ENCODE peak calls at places on chromosomes 5 and 9, in ten cellular contexts. One of them, this sample, is unnamed.

GRCh38 chr9:131487001-131487400 is 15.7 kb upstream of the POMT1 start:
- DNase-seq in GM12865: no peak
- DNase-seq in colonic mucosa: no peak
- DNase-seq in brain microvascular endothelial cell: no peak
- DNase-seq in gastrocnemius medialis: no peak
- DNase-seq in lower leg skin: no peak
- DNase-seq in astrocyte of the spinal cord: no peak
- DNase-seq in AG04450: no peak
- DNase-seq in suprapubic skin: no peak
- DNase-seq in kidney epithelial cell: no peak
- DNase-seq in this sample: no peak

GRCh38 chr5:64883912-64884311 is 115.2 kb downstream of the CWC27 start:
- DNase-seq in GM12865: no peak
- DNase-seq in colonic mucosa: no peak
- DNase-seq in brain microvascular endothelial cell: no peak
- DNase-seq in gastrocnemius medialis: no peak
- DNase-seq in lower leg skin: no peak
- DNase-seq in astrocyte of the spinal cord: no peak
- DNase-seq in AG04450: no peak
- DNase-seq in suprapubic skin: no peak
- DNase-seq in kidney epithelial cell: no peak
- DNase-seq in this sample: no peak

GRCh38 chr5:35117960-35118359 is 70.2 kb upstream of the AGXT2 start:
- DNase-seq in GM12865: peak
- DNase-seq in colonic mucosa: no peak
- DNase-seq in brain microvascular endothelial cell: peak
- DNase-seq in gastrocnemius medialis: no peak
- DNase-seq in lower leg skin: no peak
- DNase-seq in astrocyte of the spinal cord: peak
- DNase-seq in AG04450: no peak
- DNase-seq in suprapubic skin: no peak
- DNase-seq in kidney epithelial cell: peak
- DNase-seq in this sample: no peak

GRCh38 chr5:53323511-53323910 is 156.9 kb upstream of the FST start:
- DNase-seq in GM12865: no peak
- DNase-seq in colonic mucosa: no peak
- DNase-seq in brain microvascular endothelial cell: no peak
- DNase-seq in gastrocnemius medialis: no peak
- DNase-seq in lower leg skin: no peak
- DNase-seq in astrocyte of the spinal cord: no peak
- DNase-seq in AG04450: no peak
- DNase-seq in suprapubic skin: no peak
- DNase-seq in kidney epithelial cell: no peak
- DNase-seq in this sample: no peak

GRCh38 chr5:142110046-142110531 is 1.5 kb downstream of the NDFIP1 start:
- DNase-seq in GM12865: peak
- DNase-seq in colonic mucosa: peak
- DNase-seq in brain microvascular endothelial cell: no peak
- DNase-seq in gastrocnemius medialis: no peak
- DNase-seq in lower leg skin: no peak
- DNase-seq in astrocyte of the spinal cord: peak
- DNase-seq in AG04450: no peak
- DNase-seq in suprapubic skin: no peak
- DNase-seq in kidney epithelial cell: no peak
- DNase-seq in this sample: no peak

GRCh38 chr9:75083188-75083976 is 4.6 kb downstream of the NMRK1 start:
- DNase-seq in GM12865: no peak
- DNase-seq in colonic mucosa: peak
- DNase-seq in brain microvascular endothelial cell: no peak
- DNase-seq in gastrocnemius medialis: no peak
- DNase-seq in lower leg skin: no peak
- DNase-seq in astrocyte of the spinal cord: no peak
- DNase-seq in AG04450: no peak
- DNase-seq in suprapubic skin: no peak
- DNase-seq in kidney epithelial cell: no peak
- DNase-seq in this sample: no peak

GRCh38 chr5:150404121-150404990 is 8.4 kb downstream of the CD74 start:
- DNase-seq in GM12865: peak
- DNase-seq in colonic mucosa: no peak
- DNase-seq in brain microvascular endothelial cell: no peak
- DNase-seq in gastrocnemius medialis: no peak
- DNase-seq in lower leg skin: no peak
- DNase-seq in astrocyte of the spinal cord: no peak
- DNase-seq in AG04450: no peak
- DNase-seq in suprapubic skin: no peak
- DNase-seq in kidney epithelial cell: no peak
- DNase-seq in this sample: no peak

GRCh38 chr5:125597338-125597737 is 825.9 kb upstream of the GRAMD2B start:
- DNase-seq in GM12865: no peak
- DNase-seq in colonic mucosa: no peak
- DNase-seq in brain microvascular endothelial cell: peak
- DNase-seq in gastrocnemius medialis: no peak
- DNase-seq in lower leg skin: no peak
- DNase-seq in astrocyte of the spinal cord: peak
- DNase-seq in AG04450: peak
- DNase-seq in suprapubic skin: no peak
- DNase-seq in kidney epithelial cell: no peak
- DNase-seq in this sample: no peak

GRCh38 chr5:175290379-175290778 is 153.6 kb downstream of the DRD1 start:
- DNase-seq in GM12865: no peak
- DNase-seq in colonic mucosa: no peak
- DNase-seq in brain microvascular endothelial cell: no peak
- DNase-seq in gastrocnemius medialis: no peak
- DNase-seq in lower leg skin: no peak
- DNase-seq in astrocyte of the spinal cord: no peak
- DNase-seq in AG04450: no peak
- DNase-seq in suprapubic skin: no peak
- DNase-seq in kidney epithelial cell: no peak
- DNase-seq in this sample: no peak

DNA sequence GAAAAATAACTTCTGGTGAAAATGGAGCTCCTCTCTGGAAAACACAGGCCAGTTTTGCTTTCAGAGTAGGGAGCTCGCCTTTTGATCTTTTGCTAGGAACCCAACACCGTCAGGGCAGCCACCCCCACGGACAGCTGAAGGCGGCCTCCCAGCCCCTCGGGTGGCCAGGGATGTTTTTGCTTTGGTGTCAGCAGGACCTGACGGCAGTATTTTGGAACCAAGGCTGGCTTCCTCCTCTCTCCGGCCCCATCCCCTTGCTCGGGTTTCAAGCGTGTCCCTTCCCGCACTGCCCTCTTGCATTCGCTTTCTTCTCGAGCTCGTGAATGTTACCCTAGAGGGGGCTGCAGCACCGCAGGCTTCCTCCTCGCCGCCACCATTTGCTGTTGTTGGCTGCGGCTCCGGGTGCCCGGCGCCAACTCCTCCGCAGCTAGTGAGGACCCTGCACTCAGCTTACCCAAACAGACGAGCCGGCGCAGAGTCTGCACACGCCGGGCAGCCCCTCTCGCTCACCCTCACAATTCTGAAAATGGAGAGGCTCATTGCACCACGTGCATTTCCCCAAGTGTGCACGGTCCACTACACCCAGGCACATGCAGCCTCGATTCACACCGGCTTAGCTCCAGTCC is 35.5 kb upstream of the ADAMTSL1 start:
- DNase-seq in GM12865: no peak
- DNase-seq in colonic mucosa: peak
- DNase-seq in brain microvascular endothelial cell: peak
- DNase-seq in gastrocnemius medialis: no peak
- DNase-seq in lower leg skin: peak
- DNase-seq in astrocyte of the spinal cord: peak
- DNase-seq in AG04450: no peak
- DNase-seq in suprapubic skin: peak
- DNase-seq in kidney epithelial cell: no peak
- DNase-seq in this sample: no peak
- TF ChIP-seq CTCF in GM12865: no peak
- TF ChIP-seq CTCF in colonic mucosa: no peak
- TF ChIP-seq CTCF in brain microvascular endothelial cell: peak
- TF ChIP-seq CTCF in gastrocnemius medialis: no peak
- TF ChIP-seq CTCF in lower leg skin: no peak
- TF ChIP-seq CTCF in astrocyte of the spinal cord: peak
- TF ChIP-seq CTCF in AG04450: peak
- TF ChIP-seq CTCF in suprapubic skin: no peak
- TF ChIP-seq CTCF in kidney epithelial cell: peak
- TF ChIP-seq CTCF in this sample: peak

GRCh38 chr5:180813418-180813817 is 10.8 kb upstream of the MGAT1 start:
- DNase-seq in GM12865: no peak
- DNase-seq in colonic mucosa: no peak
- DNase-seq in brain microvascular endothelial cell: no peak
- DNase-seq in gastrocnemius medialis: no peak
- DNase-seq in lower leg skin: peak
- DNase-seq in astrocyte of the spinal cord: no peak
- DNase-seq in AG04450: no peak
- DNase-seq in suprapubic skin: peak
- DNase-seq in kidney epithelial cell: no peak
- DNase-seq in this sample: no peak

GRCh38 chr5:180810210-180811011 is 7.8 kb upstream of the MGAT1 start:
- DNase-seq in GM12865: peak
- DNase-seq in colonic mucosa: peak
- DNase-seq in brain microvascular endothelial cell: peak
- DNase-seq in gastrocnemius medialis: peak
- DNase-seq in lower leg skin: peak
- DNase-seq in astrocyte of the spinal cord: peak
- DNase-seq in AG04450: peak
- DNase-seq in suprapubic skin: peak
- DNase-seq in kidney epithelial cell: no peak
- DNase-seq in this sample: peak

GRCh38 chr5:180809403-180810209 is 7.0 kb upstream of the MGAT1 start:
- DNase-seq in GM12865: peak
- DNase-seq in colonic mucosa: peak
- DNase-seq in brain microvascular endothelial cell: peak
- DNase-seq in gastrocnemius medialis: peak
- DNase-seq in lower leg skin: peak
- DNase-seq in astrocyte of the spinal cord: peak
- DNase-seq in AG04450: peak
- DNase-seq in suprapubic skin: peak
- DNase-seq in kidney epithelial cell: no peak
- DNase-seq in this sample: peak

GRCh38 chr5:180811012-180811622 is 8.5 kb upstream of the MGAT1 start:
- DNase-seq in GM12865: no peak
- DNase-seq in colonic mucosa: no peak
- DNase-seq in brain microvascular endothelial cell: no peak
- DNase-seq in gastrocnemius medialis: no peak
- DNase-seq in lower leg skin: no peak
- DNase-seq in astrocyte of the spinal cord: no peak
- DNase-seq in AG04450: no peak
- DNase-seq in suprapubic skin: peak
- DNase-seq in kidney epithelial cell: no peak
- DNase-seq in this sample: no peak

GRCh38 chr5:180811623-180812119 is 9.1 kb upstream of the MGAT1 start:
- DNase-seq in GM12865: no peak
- DNase-seq in colonic mucosa: no peak
- DNase-seq in brain microvascular endothelial cell: no peak
- DNase-seq in gastrocnemius medialis: no peak
- DNase-seq in lower leg skin: peak
- DNase-seq in astrocyte of the spinal cord: no peak
- DNase-seq in AG04450: no peak
- DNase-seq in suprapubic skin: peak
- DNase-seq in kidney epithelial cell: no peak
- DNase-seq in this sample: no peak
- H3K4me3 ChIP-seq in GM12865: peak
- H3K4me3 ChIP-seq in colonic mucosa: peak
- H3K4me3 ChIP-seq in brain microvascular endothelial cell: no peak
- H3K4me3 ChIP-seq in gastrocnemius medialis: peak
- H3K4me3 ChIP-seq in lower leg skin: no peak
- H3K4me3 ChIP-seq in astrocyte of the spinal cord: no peak
- H3K4me3 ChIP-seq in AG04450: no peak
- H3K4me3 ChIP-seq in suprapubic skin: peak
- H3K4me3 ChIP-seq in kidney epithelial cell: no peak
- H3K4me3 ChIP-seq in this sample: no peak

DNA sequence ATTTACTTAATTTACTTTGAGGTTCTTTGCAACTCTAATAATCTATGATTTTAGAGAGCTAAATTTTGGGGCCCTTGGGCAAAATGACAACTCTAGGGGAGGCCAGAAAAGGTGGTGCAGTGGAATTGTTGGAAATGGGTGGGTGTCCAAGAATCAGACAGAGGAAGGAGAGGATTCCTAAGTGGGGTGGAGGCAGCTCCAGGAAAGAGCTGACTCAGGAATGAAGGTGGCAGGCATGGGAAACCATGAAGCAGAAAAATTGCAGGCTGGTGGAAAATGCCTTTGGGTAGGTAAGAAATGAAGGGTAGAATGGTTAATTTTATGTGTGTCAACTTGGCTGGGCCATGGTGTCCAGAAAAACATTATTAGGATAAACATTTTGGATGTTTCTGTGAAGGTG is 248.5 kb upstream of the TUT7 start:
- DNase-seq in GM12865: no peak
- DNase-seq in colonic mucosa: no peak
- DNase-seq in brain microvascular endothelial cell: no peak
- DNase-seq in gastrocnemius medialis: no peak
- DNase-seq in lower leg skin: no peak
- DNase-seq in astrocyte of the spinal cord: no peak
- DNase-seq in AG04450: no peak
- DNase-seq in suprapubic skin: no peak
- DNase-seq in kidney epithelial cell: no peak
- DNase-seq in this sample: no peak
- TF ChIP-seq CTCF in GM12865: no peak
- TF ChIP-seq CTCF in colonic mucosa: no peak
- TF ChIP-seq CTCF in brain microvascular endothelial cell: no peak
- TF ChIP-seq CTCF in gastrocnemius medialis: no peak
- TF ChIP-seq CTCF in lower leg skin: no peak
- TF ChIP-seq CTCF in astrocyte of the spinal cord: no peak
- TF ChIP-seq CTCF in AG04450: no peak
- TF ChIP-seq CTCF in suprapubic skin: no peak
- TF ChIP-seq CTCF in kidney epithelial cell: no peak
- TF ChIP-seq CTCF in this sample: no peak

GRCh38 chr5:120463991-120464626 is at the start of gene PRR16:
- DNase-seq in GM12865: peak
- DNase-seq in colonic mucosa: peak
- DNase-seq in brain microvascular endothelial cell: peak
- DNase-seq in gastrocnemius medialis: peak
- DNase-seq in lower leg skin: peak
- DNase-seq in astrocyte of the spinal cord: peak
- DNase-seq in AG04450: no peak
- DNase-seq in suprapubic skin: peak
- DNase-seq in kidney epithelial cell: no peak
- DNase-seq in this sample: no peak

GRCh38 chr5:120463026-120463770 is 902 bp upstream of the PRR16 start:
- DNase-seq in GM12865: no peak
- DNase-seq in colonic mucosa: no peak
- DNase-seq in brain microvascular endothelial cell: no peak
- DNase-seq in gastrocnemius medialis: no peak
- DNase-seq in lower leg skin: no peak
- DNase-seq in astrocyte of the spinal cord: no peak
- DNase-seq in AG04450: no peak
- DNase-seq in suprapubic skin: no peak
- DNase-seq in kidney epithelial cell: no peak
- DNase-seq in this sample: no peak

GRCh38 chr5:120466337-120467006 is 2.4 kb downstream of the PRR16 start:
- DNase-seq in GM12865: no peak
- DNase-seq in colonic mucosa: no peak
- DNase-seq in brain microvascular endothelial cell: no peak
- DNase-seq in gastrocnemius medialis: no peak
- DNase-seq in lower leg skin: no peak
- DNase-seq in astrocyte of the spinal cord: no peak
- DNase-seq in AG04450: no peak
- DNase-seq in suprapubic skin: no peak
- DNase-seq in kidney epithelial cell: no peak
- DNase-seq in this sample: no peak

GRCh38 chr5:120464627-120465280 is 654 bp downstream of the PRR16 start:
- DNase-seq in GM12865: no peak
- DNase-seq in colonic mucosa: peak
- DNase-seq in brain microvascular endothelial cell: peak
- DNase-seq in gastrocnemius medialis: peak
- DNase-seq in lower leg skin: peak
- DNase-seq in astrocyte of the spinal cord: peak
- DNase-seq in AG04450: no peak
- DNase-seq in suprapubic skin: peak
- DNase-seq in kidney epithelial cell: no peak
- DNase-seq in this sample: no peak

GRCh38 chr5:120465281-120465961 is 1.3 kb downstream of the PRR16 start:
- DNase-seq in GM12865: no peak
- DNase-seq in colonic mucosa: peak
- DNase-seq in brain microvascular endothelial cell: peak
- DNase-seq in gastrocnemius medialis: peak
- DNase-seq in lower leg skin: peak
- DNase-seq in astrocyte of the spinal cord: peak
- DNase-seq in AG04450: no peak
- DNase-seq in suprapubic skin: peak
- DNase-seq in kidney epithelial cell: no peak
- DNase-seq in this sample: no peak
- H3K4me3 ChIP-seq in GM12865: no peak
- H3K4me3 ChIP-seq in colonic mucosa: peak
- H3K4me3 ChIP-seq in brain microvascular endothelial cell: peak
- H3K4me3 ChIP-seq in gastrocnemius medialis: peak
- H3K4me3 ChIP-seq in lower leg skin: peak
- H3K4me3 ChIP-seq in astrocyte of the spinal cord: peak
- H3K4me3 ChIP-seq in AG04450: peak
- H3K4me3 ChIP-seq in suprapubic skin: peak
- H3K4me3 ChIP-seq in kidney epithelial cell: peak
- H3K4me3 ChIP-seq in this sample: peak

This sample was measured in retinal pigment epithelial cell.